ENCODE peak calls at places on chromosomes 7 and 10, in seven cellular contexts. One of them, this sample, is unnamed.
A peak's percentile ranks its signal among the peaks of the same experiment; 100 is the strongest.

GRCh38 chr10:80507484-80507880 is 30.2 kb upstream of the SH2D4B start:
- DNase-seq in spleen: peak; percentile 29
- DNase-seq in HepG2: no peak
- DNase-seq in A549: no peak
- DNase-seq in heart left ventricle: no peak
- DNase-seq in adrenal gland: no peak
- DNase-seq in ovary: no peak
- DNase-seq in this sample: no peak

GRCh38 chr7:1358376-1359050 is 100.8 kb downstream of the MICALL2 start:
- DNase-seq in spleen: peak; percentile 36
- DNase-seq in HepG2: no peak
- DNase-seq in A549: no peak
- DNase-seq in heart left ventricle: no peak
- DNase-seq in adrenal gland: no peak
- DNase-seq in ovary: no peak
- DNase-seq in this sample: no peak

GRCh38 chr10:70433581-70434280 is 7.8 kb downstream of the NODAL start:
- DNase-seq in spleen: no peak
- DNase-seq in HepG2: no peak
- DNase-seq in A549: no peak
- DNase-seq in heart left ventricle: no peak
- DNase-seq in adrenal gland: no peak
- DNase-seq in ovary: no peak
- DNase-seq in this sample: no peak

GRCh38 chr7:151199196-151199874 is 11.0 kb downstream of the H2BK1 start:
- DNase-seq in spleen: no peak
- DNase-seq in HepG2: no peak
- DNase-seq in A549: no peak
- DNase-seq in heart left ventricle: no peak
- DNase-seq in adrenal gland: no peak
- DNase-seq in ovary: peak; percentile 71
- DNase-seq in this sample: no peak

GRCh38 chr10:61961278-61961677 is 59.8 kb downstream of the ARID5B start:
- DNase-seq in spleen: no peak
- DNase-seq in HepG2: no peak
- DNase-seq in A549: no peak
- DNase-seq in heart left ventricle: no peak
- DNase-seq in adrenal gland: no peak
- DNase-seq in ovary: no peak
- DNase-seq in this sample: no peak

GRCh38 chr10:110501142-110501937 is 3.6 kb downstream of the DUSP5 start:
- DNase-seq in spleen: peak; percentile 85
- DNase-seq in HepG2: peak; percentile 59
- DNase-seq in A549: peak; percentile 90
- DNase-seq in heart left ventricle: peak; percentile 92
- DNase-seq in adrenal gland: peak; percentile 95
- DNase-seq in ovary: peak; percentile 79
- DNase-seq in this sample: peak; percentile 44

GRCh38 chr7:115649429-115649828 is 381.1 kb downstream of the TFEC start:
- DNase-seq in spleen: no peak
- DNase-seq in HepG2: no peak
- DNase-seq in A549: no peak
- DNase-seq in heart left ventricle: no peak
- DNase-seq in adrenal gland: no peak
- DNase-seq in ovary: no peak
- DNase-seq in this sample: peak; percentile 27

GRCh38 chr7:24378871-24379608 is 95.0 kb downstream of the NPY start:
- DNase-seq in spleen: no peak
- DNase-seq in HepG2: no peak
- DNase-seq in A549: peak; percentile 18
- DNase-seq in heart left ventricle: no peak
- DNase-seq in adrenal gland: no peak
- DNase-seq in ovary: no peak
- DNase-seq in this sample: no peak

GRCh38 chr7:50739744-50740455 is 42.8 kb downstream of the GRB10 start:
- DNase-seq in spleen: peak; percentile 78
- DNase-seq in HepG2: no peak
- DNase-seq in A549: no peak
- DNase-seq in heart left ventricle: no peak
- DNase-seq in adrenal gland: no peak
- DNase-seq in ovary: no peak
- DNase-seq in this sample: no peak

GRCh38 chr7:82507976-82508677 is 64.5 kb upstream of the CACNA2D1 start:
- DNase-seq in spleen: no peak
- DNase-seq in HepG2: no peak
- DNase-seq in A549: no peak
- DNase-seq in heart left ventricle: no peak
- DNase-seq in adrenal gland: no peak
- DNase-seq in ovary: no peak
- DNase-seq in this sample: no peak

GRCh38 chr10:74949434-74949833 is 123.0 kb downstream of the KAT6B start:
- DNase-seq in spleen: no peak
- DNase-seq in HepG2: no peak
- DNase-seq in A549: no peak
- DNase-seq in heart left ventricle: no peak
- DNase-seq in adrenal gland: no peak
- DNase-seq in ovary: no peak
- DNase-seq in this sample: no peak

GRCh38 chr10:112950714-112951348 is 784 bp downstream of the TCF7L2 start:
- DNase-seq in spleen: peak; percentile 80
- DNase-seq in HepG2: no peak
- DNase-seq in A549: no peak
- DNase-seq in heart left ventricle: peak; percentile 47
- DNase-seq in adrenal gland: peak; percentile 48
- DNase-seq in ovary: peak; percentile 64
- DNase-seq in this sample: peak; percentile 13

GRCh38 chr7:102064361-102065025 is 222.2 kb upstream of the SH2B2 start:
- DNase-seq in spleen: peak; percentile 77
- DNase-seq in HepG2: no peak
- DNase-seq in A549: peak; percentile 24
- DNase-seq in heart left ventricle: peak; percentile 33
- DNase-seq in adrenal gland: peak; percentile 40
- DNase-seq in ovary: no peak
- DNase-seq in this sample: no peak

GRCh38 chr7:102063736-102064135 is 222.9 kb upstream of the SH2B2 start:
- DNase-seq in spleen: no peak
- DNase-seq in HepG2: no peak
- DNase-seq in A549: peak; percentile 60
- DNase-seq in heart left ventricle: no peak
- DNase-seq in adrenal gland: no peak
- DNase-seq in ovary: no peak
- DNase-seq in this sample: no peak

GRCh38 chr7:102061354-102061945 is 225.2 kb upstream of the SH2B2 start:
- DNase-seq in spleen: no peak
- DNase-seq in HepG2: no peak
- DNase-seq in A549: no peak
- DNase-seq in heart left ventricle: no peak
- DNase-seq in adrenal gland: no peak
- DNase-seq in ovary: no peak
- DNase-seq in this sample: no peak

GRCh38 chr7:102065226-102065625 is 221.4 kb upstream of the SH2B2 start:
- DNase-seq in spleen: no peak
- DNase-seq in HepG2: no peak
- DNase-seq in A549: no peak
- DNase-seq in heart left ventricle: no peak
- DNase-seq in adrenal gland: no peak
- DNase-seq in ovary: no peak
- DNase-seq in this sample: no peak

GRCh38 chr7:102061981-102062390 is 224.7 kb upstream of the SH2B2 start:
- DNase-seq in spleen: no peak
- DNase-seq in HepG2: no peak
- DNase-seq in A549: no peak
- DNase-seq in heart left ventricle: no peak
- DNase-seq in adrenal gland: no peak
- DNase-seq in ovary: no peak
- DNase-seq in this sample: no peak
- TF ChIP-seq POLR2A in spleen: no peak
- TF ChIP-seq POLR2A in HepG2: no peak
- TF ChIP-seq POLR2A in A549: no peak
- TF ChIP-seq POLR2A in heart left ventricle: no peak
- TF ChIP-seq POLR2A in adrenal gland: no peak
- TF ChIP-seq POLR2A in ovary: no peak
- TF ChIP-seq POLR2A in this sample: no peak

DNA sequence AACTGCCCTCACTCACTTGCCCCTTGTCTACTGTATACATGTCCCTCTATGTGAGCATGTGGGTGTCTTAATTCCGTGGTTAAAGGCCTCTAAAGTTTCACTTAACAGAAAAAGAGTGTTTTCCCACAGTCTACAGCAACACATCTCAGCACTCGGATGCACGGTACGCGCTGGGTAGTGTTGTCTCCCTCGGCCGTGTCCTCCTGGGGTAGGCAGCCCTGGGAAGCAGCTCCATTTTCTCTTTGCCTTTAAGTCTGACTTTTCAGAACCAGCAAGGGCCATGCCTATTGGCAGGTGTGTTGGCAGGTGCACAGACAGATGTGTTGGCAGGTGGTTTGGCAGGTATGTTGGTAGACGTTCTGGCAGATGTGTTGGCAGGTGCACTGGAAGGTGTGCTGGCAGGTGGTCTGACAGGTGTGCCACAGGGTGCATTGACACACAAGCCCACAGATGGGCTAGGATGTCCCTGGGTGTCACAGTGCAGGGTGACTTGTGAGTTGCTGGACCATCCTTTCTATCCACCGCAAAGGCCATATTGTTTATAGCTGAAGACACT is 297.1 kb downstream of the TNS3 start:
- DNase-seq in spleen: no peak
- DNase-seq in HepG2: no peak
- DNase-seq in A549: no peak
- DNase-seq in heart left ventricle: no peak
- DNase-seq in adrenal gland: no peak
- DNase-seq in ovary: no peak
- DNase-seq in this sample: no peak
- H3K27ac ChIP-seq in spleen: no peak overlapping the region
- H3K27ac ChIP-seq in HepG2: no peak overlapping the region
- H3K27ac ChIP-seq in A549: no peak overlapping the region
- H3K27ac ChIP-seq in heart left ventricle: no peak overlapping the region
- H3K27ac ChIP-seq in adrenal gland: no peak overlapping the region
- H3K27ac ChIP-seq in ovary: no peak overlapping the region
- H3K27ac ChIP-seq in this sample: no peak overlapping the region

GRCh38 chr10:122984708-122985107 is 4.5 kb downstream of the PSTK start:
- DNase-seq in spleen: no peak
- DNase-seq in HepG2: no peak
- DNase-seq in A549: no peak
- DNase-seq in heart left ventricle: no peak
- DNase-seq in adrenal gland: no peak
- DNase-seq in ovary: no peak
- DNase-seq in this sample: no peak

GRCh38 chr10:122981066-122981464 is 864 bp downstream of the PSTK start:
- DNase-seq in spleen: no peak
- DNase-seq in HepG2: peak; percentile 62
- DNase-seq in A549: peak; percentile 57
- DNase-seq in heart left ventricle: no peak
- DNase-seq in adrenal gland: peak; percentile 8
- DNase-seq in ovary: no peak
- DNase-seq in this sample: no peak

GRCh38 chr10:122974543-122975064 is 5.6 kb upstream of the PSTK start:
- DNase-seq in spleen: no peak
- DNase-seq in HepG2: no peak
- DNase-seq in A549: no peak
- DNase-seq in heart left ventricle: no peak
- DNase-seq in adrenal gland: no peak
- DNase-seq in ovary: no peak
- DNase-seq in this sample: no peak

GRCh38 chr10:122983898-122984297 is 3.7 kb downstream of the PSTK start:
- DNase-seq in spleen: no peak
- DNase-seq in HepG2: no peak
- DNase-seq in A549: no peak
- DNase-seq in heart left ventricle: no peak
- DNase-seq in adrenal gland: no peak
- DNase-seq in ovary: no peak
- DNase-seq in this sample: no peak

DNA sequence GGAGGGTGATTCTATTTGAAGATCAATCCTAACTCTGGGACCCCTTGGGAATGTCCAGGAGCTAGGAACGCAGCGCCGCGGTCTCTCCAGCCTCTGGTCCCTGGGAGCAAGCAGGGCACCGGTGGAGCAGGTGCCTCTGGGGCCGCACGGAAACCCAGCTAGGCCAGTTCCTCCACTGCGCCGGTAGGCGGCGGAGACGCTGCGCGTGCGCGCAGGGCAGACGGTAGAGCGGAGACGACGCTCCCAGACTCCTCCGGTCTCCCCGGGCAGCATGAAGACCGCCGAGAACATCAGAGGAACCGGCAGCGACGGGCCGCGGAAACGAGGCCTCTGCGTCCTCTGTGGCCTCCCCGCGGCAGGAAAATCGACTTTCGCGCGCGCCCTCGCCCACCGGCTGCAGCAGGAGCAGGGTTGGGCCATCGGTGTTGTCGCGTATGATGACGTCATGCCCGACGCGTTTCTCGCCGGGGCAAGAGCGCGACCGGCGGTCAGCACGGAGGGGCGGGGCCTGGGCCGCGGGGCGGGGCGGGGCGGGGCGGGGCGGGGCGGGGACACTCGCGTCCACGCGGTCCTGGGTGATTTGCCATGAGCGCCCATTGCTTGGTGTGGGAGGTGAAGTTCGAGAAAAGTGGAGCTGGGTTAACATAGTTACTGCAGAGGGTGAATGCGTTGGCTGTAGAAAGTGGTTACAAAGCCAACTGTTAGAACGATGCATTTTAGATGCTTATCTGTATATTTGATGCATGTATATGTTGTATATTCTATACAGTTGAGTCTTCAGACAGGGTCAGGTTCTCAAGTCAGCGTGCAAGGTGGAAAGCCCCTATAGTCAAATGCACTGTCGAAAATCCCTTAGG is at the start of gene PSTK:
- DNase-seq in spleen: peak; percentile 97
- DNase-seq in HepG2: peak; percentile 81
- DNase-seq in A549: peak; percentile 91
- DNase-seq in heart left ventricle: peak; percentile 91
- DNase-seq in adrenal gland: peak; percentile 92
- DNase-seq in ovary: peak; percentile 93
- DNase-seq in this sample: peak; percentile 79
- TF ChIP-seq POLR2A in spleen: no peak
- TF ChIP-seq POLR2A in HepG2: peak; percentile 92
- TF ChIP-seq POLR2A in A549: peak; percentile 62
- TF ChIP-seq POLR2A in heart left ventricle: no peak
- TF ChIP-seq POLR2A in adrenal gland: peak; percentile 80
- TF ChIP-seq POLR2A in ovary: peak; percentile 51
- TF ChIP-seq POLR2A in this sample: peak; percentile 35

DNA sequence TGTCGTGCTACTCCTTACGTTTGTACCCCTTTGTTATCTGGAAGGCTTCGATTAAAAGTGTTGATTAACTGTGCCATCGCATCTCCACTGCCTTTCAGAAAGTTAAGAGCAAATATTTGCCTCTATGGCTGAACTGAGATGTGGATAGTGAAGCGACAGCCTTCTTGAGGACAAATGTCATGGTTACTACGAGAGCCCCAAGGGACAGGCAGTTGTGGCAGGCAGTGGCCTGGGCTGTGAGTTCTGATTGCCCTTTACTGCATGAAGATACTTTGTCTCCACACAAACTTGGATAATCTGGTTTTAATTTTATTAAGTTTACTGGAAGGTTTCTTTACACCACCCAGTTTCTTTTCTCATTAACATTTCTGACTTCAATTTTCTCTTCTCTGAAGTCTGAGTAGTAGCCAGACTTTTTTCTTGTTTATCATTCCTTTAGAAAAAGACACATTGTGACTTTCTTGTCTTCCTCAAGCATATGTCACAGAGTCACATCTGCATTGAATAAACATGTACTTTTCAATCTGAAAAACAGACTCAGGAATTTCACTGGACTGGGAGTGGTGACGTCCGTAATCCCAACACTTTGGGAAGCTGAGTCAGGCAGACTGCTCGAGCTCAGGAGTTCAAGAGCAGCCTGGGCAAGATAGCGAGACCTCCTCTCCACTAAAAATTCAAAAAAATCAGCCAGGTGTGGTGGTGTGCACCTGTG is 1.5 kb downstream of the TAS2R41 start:
- DNase-seq in spleen: no peak
- DNase-seq in HepG2: no peak
- DNase-seq in A549: no peak
- DNase-seq in heart left ventricle: no peak
- DNase-seq in adrenal gland: no peak
- DNase-seq in ovary: no peak
- DNase-seq in this sample: no peak
- H3K27ac ChIP-seq in spleen: no peak overlapping the region
- H3K27ac ChIP-seq in HepG2: no peak overlapping the region
- H3K27ac ChIP-seq in A549: no peak overlapping the region
- H3K27ac ChIP-seq in heart left ventricle: no peak overlapping the region
- H3K27ac ChIP-seq in adrenal gland: no peak overlapping the region
- H3K27ac ChIP-seq in ovary: no peak overlapping the region
- H3K27ac ChIP-seq in this sample: no peak overlapping the region